ENCODE peak calls at places on chromosome 17, in six cellular contexts. S is left ventricle myocardium inferior, G is body of pancreas, V is ELR, A is NCI-H1105 treated with DMSO at 0.1 percent for 48 hours, C is AG09309. E is an unnamed sample.

GRCh38 chr17:60893475-60893874 is 215.8 kb downstream of the BCAS3 start:
- DNase-seq in S (no peak), G (no peak), V (no peak), A (no peak), C (no peak), E (no peak)

GRCh38 chr17:61716225-61716829 is 125.3 kb upstream of the NACA2 start:
- DNase-seq in S (no peak), G (no peak), V (no peak), A (no peak), C (no peak), E (no peak)

GRCh38 chr17:80443916-80444708 is 29.1 kb downstream of the ENDOV start:
- DNase-seq in S (no peak), G (no peak), V (no peak), A (no peak), C (no peak), E (no peak)

GRCh38 chr17:80424261-80424660 is 9.3 kb downstream of the ENDOV start:
- DNase-seq in S (no peak), G (no peak), V (no peak), A (no peak), C (no peak), E (no peak)

GRCh38 chr17:71777048-71777638 is 343.7 kb upstream of the SOX9 start:
- DNase-seq in S (no peak), G (no peak), V (no peak), A (no peak), C (no peak), E (no peak)

GRCh38 chr17:6100146-6100545 is 30.0 kb downstream of the WSCD1 start:
- DNase-seq in S (no peak), G (no peak), V (no peak), A (no peak), C (no peak), E (no peak)

GRCh38 chr17:8720596-8720995 is 24.0 kb downstream of the CCDC42 start:
- DNase-seq in S (no peak), G (no peak), V (no peak), A (no peak), C (no peak), E (no peak)

GRCh38 chr17:57940653-57941329 is 14.4 kb downstream of the CUEDC1 start:
- DNase-seq in S (no peak), G (no peak), V (no peak), A (no peak), C (no peak), E (peak; percentile 61)

GRCh38 chr17:48162305-48162934 is 54.9 kb downstream of the SNX11 start:
- DNase-seq in S (no peak), G (peak; percentile 32), V (no peak), A (no peak), C (no peak), E (peak; percentile 51)

GRCh38 chr17:82370471-82371332 is 863 bp upstream of the UTS2R start:
- DNase-seq in S (no peak), G (no peak), V (peak; percentile 26), A (no peak), C (no peak), E (no peak)

GRCh38 chr17:62819511-62820221 is 11.6 kb upstream of the MARCHF10 start:
- DNase-seq in S (peak; percentile 31), G (peak; percentile 54), V (peak; percentile 98), A (no peak), C (peak; percentile 90), E (peak; percentile 99)

GRCh38 chr17:14211778-14212177 is 24.9 kb downstream of the CDRT15 start:
- DNase-seq in S (peak; percentile 32), G (peak; percentile 16), V (no peak), A (no peak), C (no peak), E (no peak)

GRCh38 chr17:10767237-10767636 is 36.7 kb downstream of the TMEM238L start:
- DNase-seq in S (no peak), G (no peak), V (no peak), A (no peak), C (no peak), E (no peak)

GRCh38 chr17:39152134-39152884 is 872 bp upstream of the PLXDC1 start:
- DNase-seq in S (peak; percentile 43), G (no peak), V (no peak), A (peak; percentile 61), C (no peak), E (no peak)

GRCh38 chr17:32553168-32553567 is 66.4 kb downstream of the CDK5R1 start:
- DNase-seq in S (no peak), G (no peak), V (no peak), A (no peak), C (no peak), E (no peak)

GRCh38 chr17:1000597-1001490 is 3.9 kb downstream of the TIMM22 start:
- DNase-seq in S (peak; percentile 56), G (no peak), V (peak; percentile 75), A (no peak), C (no peak), E (peak; percentile 30)

GRCh38 chr17:63309021-63309420 is 137.1 kb downstream of the CYB561 start:
- DNase-seq in S (no peak), G (no peak), V (peak; percentile 45), A (no peak), C (no peak), E (no peak)

GRCh38 chr17:36602924-36603384 is 1.6 kb downstream of the MRM1 start:
- DNase-seq in S (no peak), G (peak; percentile 59), V (peak; percentile 76), A (peak; percentile 65), C (no peak), E (peak; percentile 72)

GRCh38 chr17:75869282-75870141 is 8.9 kb downstream of the TRIM47 start:
- DNase-seq in S (peak; percentile 74), G (no peak), V (peak; percentile 52), A (no peak), C (no peak), E (no peak)

GRCh38 chr17:67289174-67289876 is 44.3 kb upstream of the HELZ start:
- DNase-seq in S (peak; percentile 90), G (peak; percentile 41), V (peak; percentile 18), A (peak; percentile 2), C (peak; percentile 29), E (no peak)

GRCh38 chr17:57530508-57530907 is 214.6 kb downstream of the CCDC182 start:
- DNase-seq in S (no peak), G (no peak), V (peak; percentile 40), A (peak; percentile 13), C (no peak), E (peak; percentile 32)

GRCh38 chr17:62101519-62101918 is 36.4 kb upstream of the MED13 start:
- DNase-seq in S (no peak), G (no peak), V (no peak), A (no peak), C (no peak), E (no peak)

GRCh38 chr17:45135192-45135977 is at the start of gene ACBD4:
- DNase-seq in S (peak; percentile 94), G (peak; percentile 97), V (peak; percentile 100), A (peak; percentile 93), C (peak; percentile 89), E (peak; percentile 98)